ENCODE peak calls at places on chromosomes 7 and 10, in nine cellular contexts. Z, A, K, H, S, I, N, P and X are unnamed samples.

GRCh38 chr7:484365-485101 is 35.1 kb downstream of the PDGFA start:
- DNase-seq in N (no peak), I (no peak), A (no peak), Z (no peak), H (no peak), S (peak; percentile 34), K (no peak), P (peak; percentile 44), X (peak; percentile 27)

GRCh38 chr7:134368851-134369533 is 52.3 kb upstream of the SLC35B4 start:
- DNase-seq in S (no peak), I (no peak), K (no peak), P (no peak), A (no peak), Z (no peak), N (no peak), H (no peak), X (no peak)

GRCh38 chr10:117429644-117430043 is 54.4 kb upstream of the PDZD8 start:
- DNase-seq in K (no peak), P (no peak), Z (no peak), I (no peak), H (no peak), S (no peak), N (no peak), A (no peak), X (no peak)

GRCh38 chr10:51699145-51699474 is 285 bp downstream of the CSTF2T start:
- DNase-seq in K (peak; percentile 12), H (no peak), Z (peak; percentile 24), I (no peak), P (no peak), A (no peak), S (peak; percentile 43), N (no peak), X (no peak)

GRCh38 chr10:69180525-69181204 is 631 bp downstream of the SUPV3L1 start:
- DNase-seq in Z (peak; percentile 33), K (peak; percentile 24), A (peak; percentile 39), S (peak; percentile 48), H (no peak), P (no peak), N (no peak), I (peak; percentile 9), X (peak; percentile 84)

GRCh38 chr7:31550432-31550831 is 36.5 kb downstream of the ITPRID1 start:
- DNase-seq in K (no peak), I (no peak), Z (no peak), N (no peak), H (no peak), S (no peak), A (no peak), P (no peak), X (no peak)

GRCh38 chr10:63140077-63140476 is 6.9 kb downstream of the NRBF2 start:
- DNase-seq in K (no peak), H (no peak), Z (no peak), P (no peak), N (no peak), A (no peak), S (no peak), I (no peak), X (no peak)

GRCh38 chr10:78543749-78544446 is 510.2 kb downstream of the RPS24 start:
- DNase-seq in P (peak; percentile 89), I (peak; percentile 40), K (no peak), Z (peak; percentile 26), H (no peak), A (no peak), N (peak; percentile 70), S (peak; percentile 78), X (no peak)

GRCh38 chr7:158116235-158116634 is 471.4 kb downstream of the PTPRN2 start:
- DNase-seq in A (no peak), K (no peak), Z (no peak), I (no peak), S (no peak), P (no peak), N (no peak), H (no peak), X (no peak)

GRCh38 chr10:132538790-132539421 is 1.3 kb downstream of the INPP5A start:
- DNase-seq in P (peak; percentile 55), S (peak; percentile 38), N (no peak), I (no peak), Z (peak; percentile 15), A (no peak), H (no peak), K (no peak), X (peak; percentile 71)

GRCh38 chr10:130784326-130784725 is 527.2 kb downstream of the TCERG1L start:
- DNase-seq in K (no peak), I (no peak), P (no peak), H (no peak), A (no peak), Z (no peak), N (no peak), S (no peak), X (no peak)

GRCh38 chr10:113957013-113957412 is 86.7 kb upstream of the ADRB1 start:
- DNase-seq in K (peak; percentile 46), Z (no peak), P (no peak), N (no peak), A (no peak), S (no peak), I (no peak), H (no peak), X (no peak)

GRCh38 chr7:152081088-152081487 is 55.6 kb downstream of the GALNT11 start:
- DNase-seq in H (no peak), S (no peak), Z (no peak), A (no peak), N (no peak), K (no peak), I (no peak), P (no peak), X (no peak)

GRCh38 chr7:101564778-101565211 is 64.3 kb downstream of the MYL10 start:
- DNase-seq in S (no peak), Z (peak; percentile 39), I (peak; percentile 69), N (no peak), H (peak; percentile 29), K (no peak), A (no peak), P (no peak), X (no peak)

GRCh38 chr10:28291881-28292297 is 11.0 kb downstream of the MPP7 start:
- DNase-seq in I (no peak), A (no peak), S (no peak), Z (peak; percentile 65), K (peak; percentile 32), H (no peak), P (no peak), N (no peak), X (no peak)

GRCh38 chr10:22625511-22626288 is 88.7 kb downstream of the PIP4K2A start:
- DNase-seq in H (no peak), Z (no peak), K (no peak), N (no peak), P (no peak), I (no peak), S (no peak), A (no peak), X (no peak)

GRCh38 chr10:130047336-130047735 is 63.3 kb downstream of the C10orf143 start:
- DNase-seq in S (no peak), Z (no peak), H (no peak), K (no peak), I (no peak), A (no peak), N (no peak), P (peak; percentile 31), X (no peak)

GRCh38 chr7:122217125-122217524 is 73.1 kb upstream of the AASS start:
- DNase-seq in K (no peak), A (no peak), N (no peak), I (no peak), Z (no peak), H (no peak), S (no peak), P (no peak), X (no peak)

GRCh38 chr7:132430466-132430862 is 145.8 kb downstream of the PLXNA4 start:
- DNase-seq in H (no peak), Z (no peak), K (no peak), I (no peak), N (no peak), A (no peak), P (no peak), S (no peak), X (no peak)

GRCh38 chr10:28263136-28263857 is 39.6 kb downstream of the MPP7 start:
- DNase-seq in A (no peak), H (no peak), I (peak; percentile 13), P (peak; percentile 83), Z (no peak), K (no peak), S (no peak), N (no peak), X (peak; percentile 48)

GRCh38 chr10:49139866-49140195 is 6.0 kb upstream of the FAM170B start:
- DNase-seq in H (no peak), S (no peak), K (peak; percentile 76), N (peak; percentile 0), P (peak; percentile 74), Z (peak; percentile 74), A (no peak), I (no peak), X (no peak)

GRCh38 chr10:52742723-52743122 is 29.9 kb downstream of the MBL2 start:
- DNase-seq in P (no peak), I (no peak), N (no peak), A (no peak), S (no peak), Z (no peak), K (no peak), H (no peak), X (no peak)

GRCh38 chr7:25805027-25805687 is 346.8 kb upstream of the NFE2L3 start:
- DNase-seq in Z (no peak), P (no peak), A (no peak), I (no peak), S (no peak), N (no peak), H (no peak), K (peak; percentile 14), X (no peak)

GRCh38 chr10:85510682-85511081 is 855.9 kb downstream of the GRID1 start:
- DNase-seq in H (no peak), K (no peak), P (no peak), N (no peak), I (no peak), Z (no peak), A (no peak), S (no peak), X (no peak)

GRCh38 chr10:76432274-76433012 is 1001.0 kb downstream of the LRMDA start:
- DNase-seq in A (no peak), P (no peak), N (peak; percentile 48), I (no peak), S (no peak), Z (peak; percentile 49), H (no peak), K (peak; percentile 75), X (no peak)

GRCh38 chr7:101936223-101936611 is 118.8 kb downstream of the CUX1 start:
- DNase-seq in I (no peak), P (no peak), A (no peak), S (peak; percentile 49), H (no peak), K (no peak), Z (no peak), N (peak; percentile 41), X (no peak)